ENCODE peak calls at places on chromosome 21, in eight cellular contexts. K, U, I, F, W, Y, B and X are unnamed samples.
A peak's percentile ranks its signal among the peaks of the same experiment; 100 is the strongest.

GRCh38 chr21:34702341-34702807 is 33.6 kb downstream of the CLIC6 start:
- DNase-seq in Y (no peak), I (no peak), W (peak; percentile 84), U (no peak), F (no peak), B (no peak), K (peak; percentile 26), X (peak; percentile 83)

GRCh38 chr21:33198346-33199135 is 31.2 kb upstream of the IFNAR2 start:
- DNase-seq in B (no peak), W (peak; percentile 51), U (no peak), I (no peak), F (no peak), Y (peak; percentile 58), K (no peak), X (no peak)

GRCh38 chr21:37531402-37532042 is 164.9 kb downstream of the DYRK1A start:
- DNase-seq in Y (peak; percentile 75), K (peak; percentile 63), I (no peak), B (no peak), W (peak; percentile 35), F (no peak), U (no peak), X (peak; percentile 93)

GRCh38 chr21:17802568-17802967 is 16.6 kb downstream of the C21orf91 start:
- DNase-seq in I (no peak), B (no peak), K (no peak), Y (no peak), F (no peak), W (no peak), U (no peak), X (no peak)

GRCh38 chr21:37357691-37358090 is 8.9 kb upstream of the DYRK1A start:
- DNase-seq in Y (no peak), W (no peak), F (no peak), I (no peak), B (no peak), K (no peak), U (no peak), X (no peak)

GRCh38 chr21:37208056-37208705 is 59.0 kb downstream of the VPS26C start:
- DNase-seq in F (peak; percentile 68), K (peak; percentile 62), U (no peak), B (no peak), I (no peak), Y (peak; percentile 79), W (peak; percentile 80), X (peak; percentile 79)

GRCh38 chr21:43827015-43827611 is 37.7 kb downstream of the RRP1 start:
- DNase-seq in I (no peak), Y (no peak), W (peak; percentile 64), F (no peak), B (no peak), K (no peak), U (no peak), X (no peak)

GRCh38 chr21:16409341-16409740 is 679.6 kb downstream of the USP25 start:
- DNase-seq in I (no peak), W (no peak), U (no peak), B (no peak), K (no peak), Y (no peak), F (no peak), X (no peak)

GRCh38 chr21:33069994-33070811 is at the start of gene OLIG1:
- DNase-seq in I (peak; percentile 44), U (no peak), B (no peak), K (peak; percentile 35), Y (peak; percentile 67), F (no peak), W (peak; percentile 33), X (no peak)

GRCh38 chr21:46215436-46216131 is 13.0 kb downstream of the LSS start:
- DNase-seq in K (no peak), I (no peak), W (no peak), U (no peak), F (no peak), Y (no peak), B (no peak), X (peak; percentile 15)

GRCh38 chr21:46216132-46216747 is 12.3 kb downstream of the LSS start:
- DNase-seq in K (no peak), B (no peak), W (no peak), Y (no peak), F (no peak), I (no peak), U (no peak), X (peak; percentile 13)

GRCh38 chr21:46212721-46213484 is 15.7 kb downstream of the LSS start:
- DNase-seq in Y (no peak), I (no peak), W (no peak), B (no peak), K (no peak), F (no peak), U (no peak), X (peak; percentile 60)

GRCh38 chr21:46213620-46214286 is 14.8 kb downstream of the LSS start:
- DNase-seq in I (no peak), Y (no peak), B (no peak), U (no peak), K (no peak), W (no peak), F (no peak), X (peak; percentile 9)

GRCh38 chr21:46214478-46215340 is 13.9 kb downstream of the LSS start:
- DNase-seq in Y (no peak), F (no peak), B (no peak), I (no peak), U (no peak), W (no peak), K (no peak), X (peak; percentile 16)
- H3K27ac ChIP-seq in Y (no peak overlapping the region), F (no peak overlapping the region), B (no peak overlapping the region), I (no peak overlapping the region), U (no peak overlapping the region), W (no peak overlapping the region), K (no peak overlapping the region), X (no peak overlapping the region)

GRCh38 chr21:26087223-26087918 is 83.2 kb downstream of the APP start:
- DNase-seq in B (no peak), K (no peak), Y (no peak), U (no peak), W (no peak), F (no peak), I (no peak), X (no peak)
- H3K36me3 ChIP-seq in B (no peaks in the 10 kb centered on the region), K (peaks cover 11% of the 10 kb centered on the region), Y (peaks cover 17% of the 10 kb centered on the region), U (no peaks in the 10 kb centered on the region), W (no peaks in the 10 kb centered on the region), F (no peaks in the 10 kb centered on the region), I (peaks cover 39% of the 10 kb centered on the region), X (peaks cover 4% of the 10 kb centered on the region)

DNA sequence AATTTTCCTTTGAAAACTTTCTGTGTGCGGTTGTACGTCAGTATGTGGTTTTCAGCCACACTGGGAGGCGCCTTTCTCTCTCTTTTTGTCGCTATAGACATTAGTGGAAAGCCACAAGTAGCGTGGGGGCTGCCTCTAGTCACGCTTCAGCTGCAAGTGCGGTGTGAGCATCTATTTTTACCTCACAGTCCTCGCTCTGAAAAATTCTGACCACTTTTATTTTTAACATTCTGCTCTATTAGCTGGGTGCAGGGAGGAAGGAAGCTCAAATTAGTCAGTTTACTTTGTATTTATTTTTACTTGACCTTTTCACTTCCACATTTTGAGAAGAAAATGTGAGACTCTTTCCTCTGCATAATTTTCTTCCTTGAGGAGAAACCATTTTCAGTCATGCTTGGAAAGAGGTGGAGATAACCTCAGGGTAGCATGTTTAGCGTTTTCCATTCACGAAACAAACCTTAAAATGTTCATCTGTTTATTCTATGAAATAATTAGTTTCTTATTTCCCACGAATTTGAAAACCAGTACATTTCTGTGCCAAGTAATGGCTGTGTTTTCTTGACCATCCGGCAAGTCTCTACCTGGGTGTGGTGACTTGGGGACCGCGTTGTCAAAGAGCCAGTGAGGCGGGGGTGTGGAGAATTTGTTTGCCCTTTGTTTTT is 35.6 kb downstream of the ADARB1 start:
- DNase-seq in K (no peak), B (peak; percentile 46), U (peak; percentile 21), Y (no peak), F (peak; percentile 50), W (no peak), I (no peak), X (peak; percentile 70)
- H3K4me3 ChIP-seq in K (no peak overlapping the region), B (no peak overlapping the region), U (no peak overlapping the region), Y (peak overlapping the region; percentile 42), F (no peak overlapping the region), W (peak overlapping the region; percentile 39), I (no peak overlapping the region), X (peak overlapping the region; percentile 4)

GRCh38 chr21:35905973-35906357 is 154.4 kb downstream of the SETD4 start:
- DNase-seq in F (no peak), W (no peak), I (no peak), U (no peak), K (no peak), Y (no peak), B (no peak), X (no peak)

GRCh38 chr21:35908311-35909078 is 151.8 kb downstream of the SETD4 start:
- DNase-seq in B (no peak), U (no peak), K (no peak), Y (no peak), W (no peak), F (no peak), I (no peak), X (no peak)

GRCh38 chr21:35906587-35906986 is 153.7 kb downstream of the SETD4 start:
- DNase-seq in F (no peak), I (no peak), W (no peak), B (no peak), Y (no peak), K (no peak), U (no peak), X (no peak)

GRCh38 chr21:35911412-35912191 is 148.7 kb downstream of the SETD4 start:
- DNase-seq in U (no peak), I (no peak), Y (no peak), B (no peak), F (no peak), K (no peak), W (no peak), X (no peak)

GRCh38 chr21:35909456-35910178 is 150.7 kb downstream of the SETD4 start:
- DNase-seq in K (no peak), Y (no peak), W (no peak), U (no peak), B (no peak), F (no peak), I (no peak), X (no peak)
- H3K27ac ChIP-seq in K (no peak overlapping the region), Y (no peak overlapping the region), W (no peak overlapping the region), U (no peak overlapping the region), B (no peak overlapping the region), F (no peak overlapping the region), I (no peak overlapping the region), X (no peak overlapping the region)

GRCh38 chr21:39221282-39221996 is 38.2 kb upstream of the PSMG1 start:
- DNase-seq in W (no peak), B (no peak), U (no peak), K (no peak), F (no peak), Y (no peak), I (no peak), X (no peak)
- H3K36me3 ChIP-seq in W (peaks cover 95% of the 10 kb centered on the region), B (peaks cover 65% of the 10 kb centered on the region), U (peaks cover 21% of the 10 kb centered on the region), K (peaks cover 85% of the 10 kb centered on the region), F (peaks cover 74% of the 10 kb centered on the region), Y (peaks cover 70% of the 10 kb centered on the region), I (peaks cover 98% of the 10 kb centered on the region), X (peaks cover 36% of the 10 kb centered on the region)

DNA sequence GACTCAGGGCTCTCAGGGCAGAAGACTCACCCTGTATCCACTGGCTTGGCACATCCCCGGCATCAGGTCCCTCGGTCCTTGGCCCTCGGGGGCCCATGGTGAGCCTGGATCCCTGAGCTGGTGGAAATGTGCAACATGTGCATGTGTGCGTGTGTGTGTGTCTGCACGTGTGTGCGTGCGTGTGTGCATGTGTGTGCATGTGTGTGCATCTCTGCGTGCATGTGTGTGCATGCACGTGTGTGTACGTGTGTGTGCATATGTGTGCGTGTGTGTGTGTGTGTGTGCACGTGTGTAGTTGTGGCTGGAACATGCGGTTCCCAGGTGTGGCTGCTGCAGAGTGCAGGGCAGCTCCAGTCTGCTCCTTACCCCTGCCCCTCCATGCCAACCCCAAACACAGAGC is 51.3 kb downstream of the UMODL1 start:
- DNase-seq in B (no peak), Y (no peak), F (no peak), I (no peak), U (no peak), K (no peak), W (no peak), X (no peak)
- H3K4me3 ChIP-seq in B (no peak overlapping the region), Y (no peak overlapping the region), F (no peak overlapping the region), I (peak overlapping the region; percentile 20), U (no peak overlapping the region), K (no peak overlapping the region), W (no peak overlapping the region), X (no peak overlapping the region)